ENCODE peak calls at places on chromosomes 5 and 9, in nine cellular contexts. N, M, D, R, U, Z, O, T and X are unnamed samples.

GRCh38 chr9:16100596-16101091 is 547.8 kb downstream of the CCDC171 start:
- DNase-seq in U (peak), N (no peak), T (peak), M (no peak), O (no peak), Z (no peak), D (no peak), R (peak), X (peak)

GRCh38 chr5:135993894-135994514 is 34.8 kb upstream of the TGFBI start:
- DNase-seq in T (no peak), D (no peak), R (no peak), M (no peak), U (peak), N (no peak), O (peak), Z (no peak), X (no peak)

GRCh38 chr5:142561029-142561428 is 124.9 kb downstream of the FGF1 start:
- DNase-seq in M (no peak), U (no peak), D (no peak), T (no peak), N (no peak), R (no peak), O (no peak), Z (no peak), X (no peak)

GRCh38 chr5:131379723-131380122 is 115.9 kb downstream of the CDC42SE2 start:
- DNase-seq in U (peak), T (no peak), Z (peak), D (no peak), R (no peak), O (peak), N (no peak), M (no peak), X (no peak)

GRCh38 chr9:132114102-132114707 is 34.5 kb upstream of the MED27 start:
- DNase-seq in O (peak), D (peak), Z (peak), U (peak), T (peak), R (peak), N (no peak), M (peak), X (no peak)

GRCh38 chr5:100575815-100576214 is 40.6 kb downstream of the FAM174A start:
- DNase-seq in R (no peak), D (no peak), O (no peak), M (no peak), Z (no peak), U (no peak), N (no peak), T (no peak), X (no peak)

GRCh38 chr5:107548477-107548876 is 122.3 kb downstream of the EFNA5 start:
- DNase-seq in D (no peak), N (no peak), Z (no peak), R (no peak), O (no peak), M (no peak), T (no peak), U (no peak), X (no peak)

GRCh38 chr9:109834855-109835254 is 54.9 kb downstream of the PALM2AKAP2 start:
- DNase-seq in D (no peak), T (no peak), M (no peak), U (no peak), N (no peak), O (no peak), Z (no peak), R (no peak), X (no peak)

GRCh38 chr5:126373621-126374416 is 49.4 kb upstream of the GRAMD2B start:
- DNase-seq in U (peak), D (no peak), R (no peak), O (no peak), Z (no peak), M (no peak), N (no peak), T (no peak), X (no peak)

GRCh38 chr5:95881833-95882232 is 59.3 kb upstream of the GLRX start:
- DNase-seq in R (no peak), U (no peak), N (no peak), T (no peak), O (peak), D (peak), M (no peak), Z (no peak), X (no peak)

GRCh38 chr9:82911997-82912396 is 150.9 kb downstream of the RASEF start:
- DNase-seq in D (no peak), Z (no peak), R (no peak), N (no peak), O (no peak), U (no peak), T (no peak), M (no peak), X (no peak)

DNA sequence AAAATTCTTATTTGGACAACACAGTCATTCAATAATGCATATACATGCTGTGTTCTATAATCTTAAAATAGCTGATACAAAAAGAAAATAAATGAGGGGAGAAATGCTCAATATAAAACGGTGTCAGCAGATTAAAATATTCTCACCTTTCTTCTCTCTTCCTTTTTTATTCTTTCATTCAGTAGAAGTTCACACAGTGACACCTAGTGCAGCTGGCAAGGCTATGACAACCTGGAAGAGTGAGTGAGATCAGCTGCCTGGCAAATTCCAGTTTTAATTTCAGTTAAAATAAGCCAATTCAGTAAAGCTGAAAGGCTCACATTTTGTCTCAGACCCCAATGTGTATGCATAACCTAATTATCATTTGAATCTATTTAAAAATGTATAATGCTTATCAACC is 150.3 kb downstream of the RASEF start:
- DNase-seq in N (no peak), U (no peak), Z (no peak), R (no peak), T (no peak), D (no peak), O (peak), M (no peak), X (no peak)
- TF ChIP-seq CTCF in N (no peak), U (peak), Z (no peak), R (no peak), T (peak), D (peak), O (no peak), M (no peak), X (no peak)

GRCh38 chr9:76425677-76426453 is 31.6 kb upstream of the RFK start:
- DNase-seq in O (no peak), R (no peak), T (no peak), M (no peak), D (no peak), U (no peak), N (no peak), Z (no peak), X (no peak)
- TF ChIP-seq CTCF in O (no peak), R (no peak), T (no peak), M (no peak), D (no peak), U (no peak), N (no peak), Z (no peak), X (no peak)

DNA sequence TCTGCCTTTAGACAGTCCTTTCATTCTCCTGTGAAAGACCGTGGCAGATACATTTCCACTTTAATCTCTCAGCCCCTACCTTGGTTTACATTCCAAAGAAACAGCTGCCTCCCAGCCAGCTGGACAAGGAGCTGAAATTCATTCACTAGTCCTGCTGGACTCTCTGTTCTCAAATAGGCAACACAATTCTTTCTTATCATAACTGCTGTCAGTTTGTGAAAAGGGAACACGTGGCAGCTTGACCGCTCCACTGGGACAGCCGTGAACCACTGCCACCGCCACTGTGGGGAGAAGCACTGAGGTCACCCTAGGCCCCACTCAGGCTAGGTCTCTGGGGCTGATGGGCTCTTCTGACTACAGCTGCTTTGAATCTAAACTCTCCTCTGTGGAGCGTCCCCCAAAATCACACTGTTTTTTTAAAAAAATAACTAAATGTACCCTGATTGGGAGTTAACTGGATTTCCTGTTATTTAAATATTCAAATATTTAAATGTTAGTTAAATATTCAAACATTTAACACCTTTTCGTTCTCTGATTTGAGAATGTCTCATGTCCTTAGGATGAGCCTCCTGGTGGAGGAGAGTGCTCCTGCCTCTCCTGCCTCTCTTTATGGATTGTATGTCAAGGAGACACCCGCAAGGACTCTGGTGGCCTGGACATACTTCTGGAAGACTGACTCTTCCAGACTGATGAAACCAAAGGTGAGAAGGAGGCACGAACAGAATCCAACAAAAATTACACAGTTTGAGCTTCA is 120.1 kb downstream of the BOD1 start:
- DNase-seq in O (no peak), U (no peak), Z (no peak), T (peak), D (no peak), N (no peak), R (peak), M (peak), X (no peak)
- TF ChIP-seq CTCF in O (no peak), U (no peak), Z (no peak), T (no peak), D (no peak), N (no peak), R (no peak), M (no peak), X (no peak)

GRCh38 chr5:140342896-140343295 is 3.5 kb downstream of the HBEGF start:
- DNase-seq in M (no peak), D (no peak), O (no peak), U (no peak), T (no peak), R (no peak), Z (no peak), N (no peak), X (no peak)

GRCh38 chr5:140346348-140347221 is at the start of gene HBEGF:
- DNase-seq in Z (peak), N (peak), R (peak), D (peak), T (peak), U (peak), M (peak), O (peak), X (peak)

GRCh38 chr5:140345919-140346347 is 470 bp downstream of the HBEGF start:
- DNase-seq in Z (peak), M (peak), N (peak), R (peak), D (peak), O (no peak), U (peak), T (no peak), X (peak)

GRCh38 chr5:140347382-140347781 is 979 bp upstream of the HBEGF start:
- DNase-seq in U (no peak), Z (no peak), D (no peak), T (no peak), N (no peak), O (no peak), M (no peak), R (no peak), X (no peak)

GRCh38 chr5:140344683-140345423 is 1.6 kb downstream of the HBEGF start:
- DNase-seq in M (peak), N (no peak), T (no peak), U (peak), D (peak), O (peak), R (no peak), Z (no peak), X (no peak)
- TF ChIP-seq CTCF in M (no peak), N (no peak), T (no peak), U (no peak), D (no peak), O (peak), R (no peak), Z (no peak), X (no peak)

GRCh38 chr5:163880307-163880706 is 374.9 kb downstream of the MAT2B start:
- DNase-seq in U (peak), O (peak), T (no peak), R (no peak), N (no peak), M (no peak), Z (no peak), D (peak), X (no peak)

GRCh38 chr5:163874431-163874830 is 369.0 kb downstream of the MAT2B start:
- DNase-seq in Z (no peak), D (no peak), M (no peak), U (no peak), R (no peak), N (no peak), O (no peak), T (no peak), X (no peak)

GRCh38 chr5:163878490-163878889 is 373.1 kb downstream of the MAT2B start:
- DNase-seq in M (no peak), D (no peak), R (no peak), U (no peak), T (no peak), N (no peak), Z (no peak), O (no peak), X (no peak)
- TF ChIP-seq CTCF in M (no peak), D (no peak), R (no peak), U (no peak), T (no peak), N (no peak), Z (no peak), O (no peak), X (no peak)

GRCh38 chr5:170917113-170917512 is 55.3 kb downstream of the RANBP17 start:
- DNase-seq in M (no peak), D (no peak), R (no peak), N (no peak), U (no peak), Z (no peak), T (no peak), O (no peak), X (no peak)
- TF ChIP-seq CTCF in M (no peak), D (peak), R (no peak), N (no peak), U (peak), Z (no peak), T (no peak), O (no peak), X (no peak)